ENCODE peak calls at places on chromosomes 3 and 15, in four cellular contexts. B, R, F and E are unnamed samples.

GRCh38 chr3:126777366-126777765 is 73.3 kb downstream of the CHCHD6 start:
- DNase-seq in B (no peak), R (no peak), F (no peak), E (no peak)

GRCh38 chr3:156509209-156510174 is 45.4 kb downstream of the SSR3 start:
- DNase-seq in B (no peak), R (no peak), F (peak), E (no peak)

GRCh38 chr15:99211926-99212325 is 37.5 kb downstream of the TTC23 start:
- DNase-seq in B (no peak), R (no peak), F (peak), E (no peak)

GRCh38 chr15:77659350-77660321 is 26.9 kb upstream of the LINGO1 start:
- DNase-seq in B (no peak), R (peak), F (peak), E (peak)

GRCh38 chr3:58260261-58260731 is 22.7 kb downstream of the ABHD6 start:
- DNase-seq in B (no peak), R (peak), F (peak), E (no peak)

GRCh38 chr3:13492976-13493866 is 13.1 kb downstream of the HDAC11 start:
- DNase-seq in B (no peak), R (no peak), F (no peak), E (no peak)

GRCh38 chr3:46579756-46580286 is 13.7 kb upstream of the LRRC2 start:
- DNase-seq in B (no peak), R (no peak), F (no peak), E (no peak)

GRCh38 chr3:12985148-12985547 is 88.1 kb downstream of the IQSEC1 start:
- DNase-seq in B (no peak), R (no peak), F (no peak), E (no peak)

GRCh38 chr3:13229291-13229949 is 156.2 kb upstream of the IQSEC1 start:
- DNase-seq in B (no peak), R (no peak), F (peak), E (no peak)

GRCh38 chr3:134366221-134366927 is 7.9 kb downstream of the AMOTL2 start:
- DNase-seq in B (no peak), R (no peak), F (peak), E (no peak)

GRCh38 chr15:74394090-74394846 is 26.8 kb upstream of the CYP11A1 start:
- DNase-seq in B (no peak), R (no peak), F (no peak), E (no peak)

GRCh38 chr15:39684215-39684614 is 98.4 kb downstream of the FSIP1 start:
- DNase-seq in B (no peak), R (no peak), F (no peak), E (no peak)

GRCh38 chr3:188531210-188531609 is 377.3 kb downstream of the LPP start:
- DNase-seq in B (no peak), R (peak), F (peak), E (no peak)

GRCh38 chr3:187770224-187770623 is 25.0 kb upstream of the BCL6 start:
- DNase-seq in B (no peak), R (no peak), F (no peak), E (no peak)

GRCh38 chr3:194967126-194968117 is 281.7 kb downstream of the FAM43A start:
- DNase-seq in B (no peak), R (no peak), F (no peak), E (no peak)

GRCh38 chr3:171790898-171791694 is 19.2 kb downstream of the PLD1 start:
- DNase-seq in B (no peak), R (no peak), F (no peak), E (no peak)

GRCh38 chr3:123296261-123296660 is 94.5 kb downstream of the SEC22A start:
- DNase-seq in B (no peak), R (no peak), F (no peak), E (no peak)

GRCh38 chr3:183264249-183264648 is 11.2 kb downstream of the B3GNT5 start:
- DNase-seq in B (no peak), R (no peak), F (no peak), E (no peak)

GRCh38 chr3:155252535-155252934 is 40.9 kb downstream of the STRIT1 start:
- DNase-seq in B (no peak), R (no peak), F (peak), E (no peak)

GRCh38 chr3:57659810-57660439 is 33.0 kb downstream of the DENND6A start:
- DNase-seq in B (no peak), R (no peak), F (no peak), E (no peak)

GRCh38 chr3:120093923-120094775 is at the start of gene GSK3B:
- DNase-seq in B (peak), R (no peak), F (peak), E (peak)

GRCh38 chr3:11553436-11554235 is 90.1 kb downstream of the VGLL4 start:
- DNase-seq in B (no peak), R (no peak), F (no peak), E (no peak)

GRCh38 chr15:52295421-52295991 is at the start of gene MYO5C:
- DNase-seq in B (peak), R (no peak), F (no peak), E (peak)

GRCh38 chr15:85588657-85589056 is 206.1 kb downstream of the KLHL25 start:
- DNase-seq in B (no peak), R (no peak), F (no peak), E (no peak)

GRCh38 chr3:25572919-25573385 is 91.8 kb downstream of the TOP2B start:
- DNase-seq in B (no peak), R (no peak), F (peak), E (no peak)

GRCh38 chr3:163768048-163768447 is 1310.2 kb downstream of the SI start:
- DNase-seq in B (no peak), R (no peak), F (no peak), E (no peak)

GRCh38 chr3:83968386-83968785 is 990.4 kb upstream of the CADM2 start:
- DNase-seq in B (no peak), R (no peak), F (no peak), E (no peak)

GRCh38 chr3:155407331-155407730 is 113.8 kb upstream of the STRIT1 start:
- DNase-seq in B (no peak), R (no peak), F (no peak), E (no peak)

GRCh38 chr3:64352596-64352989 is 127.3 kb upstream of the PRICKLE2 start:
- DNase-seq in B (no peak), R (no peak), F (no peak), E (no peak)

GRCh38 chr3:197406266-197406665 is 107.9 kb upstream of the DLG1 start:
- DNase-seq in B (no peak), R (no peak), F (no peak), E (no peak)